ENCODE peak calls at places on chromosomes 2 and 18, in nine cellular contexts. G is cardiac muscle cell; V is hepatocyte; E is testis; H is cardiac fibroblast; I is uterus; N is AG04450; Y is CD8-positive, alpha-beta T cell; B is AG10803. K is an unnamed sample.

GRCh38 chr2:62485780-62486765 is 19.9 kb downstream of the TMEM17 start:
- DNase-seq in G (no peak), V (no peak), E (no peak), H (peak), I (no peak), N (no peak), Y (no peak), B (no peak), K (no peak)

GRCh38 chr18:3194947-3195612 is 24.7 kb downstream of the MYOM1 start:
- DNase-seq in G (no peak), V (no peak), E (no peak), H (no peak), I (no peak), N (no peak), Y (no peak), B (no peak), K (no peak)

GRCh38 chr2:235468978-235469694 is 24.7 kb upstream of the AGAP1 start:
- DNase-seq in G (no peak), V (peak), E (no peak), H (peak), I (peak), N (peak), Y (no peak), B (peak), K (peak)

GRCh38 chr2:173681891-173682655 is 283.1 kb downstream of the SP3 start:
- DNase-seq in G (no peak), V (no peak), E (no peak), H (no peak), I (no peak), N (no peak), Y (no peak), B (no peak), K (no peak)

GRCh38 chr2:26034597-26035067 is 748 bp downstream of the RAB10 start:
- DNase-seq in G (peak), V (no peak), E (no peak), H (no peak), I (no peak), N (no peak), Y (no peak), B (no peak), K (no peak)

GRCh38 chr2:182444806-182445205 is 18.0 kb upstream of the PDE1A start:
- DNase-seq in G (no peak), V (no peak), E (no peak), H (peak), I (no peak), N (no peak), Y (no peak), B (no peak), K (no peak)

GRCh38 chr2:33230877-33231276 is 245.6 kb upstream of the RASGRP3 start:
- DNase-seq in G (no peak), V (no peak), E (no peak), H (peak), I (no peak), N (no peak), Y (no peak), B (no peak), K (no peak)

GRCh38 chr2:29130295-29130694 is 15.1 kb downstream of the CLIP4 start:
- DNase-seq in G (peak), V (peak), E (no peak), H (peak), I (no peak), N (no peak), Y (no peak), B (peak), K (peak)

GRCh38 chr18:32366586-32367538 is 103.8 kb downstream of the GAREM1 start:
- DNase-seq in G (no peak), V (no peak), E (no peak), H (peak), I (no peak), N (no peak), Y (no peak), B (peak), K (no peak)

GRCh38 chr2:141062443-141062842 is 1068.4 kb downstream of the LRP1B start:
- DNase-seq in G (peak), V (no peak), E (no peak), H (no peak), I (no peak), N (no peak), Y (no peak), B (no peak), K (no peak)

GRCh38 chr2:67600946-67601345 is 203.8 kb downstream of the ETAA1 start:
- DNase-seq in G (no peak), V (no peak), E (no peak), H (peak), I (no peak), N (no peak), Y (no peak), B (peak), K (peak)

GRCh38 chr2:238650536-238650935 is 197.3 kb upstream of the TWIST2 start:
- DNase-seq in G (no peak), V (no peak), E (no peak), H (no peak), I (no peak), N (no peak), Y (no peak), B (no peak), K (no peak)

GRCh38 chr2:178874529-178875240 is 67.5 kb upstream of the TTN start:
- DNase-seq in G (no peak), V (no peak), E (no peak), H (peak), I (no peak), N (no peak), Y (no peak), B (no peak), K (no peak)

GRCh38 chr18:44149706-44150105 is 531.0 kb upstream of the SETBP1 start:
- DNase-seq in G (no peak), V (peak), E (no peak), H (peak), I (no peak), N (peak), Y (no peak), B (peak), K (peak)

GRCh38 chr18:61589053-61589723 is 256.0 kb downstream of the CDH20 start:
- DNase-seq in G (no peak), V (no peak), E (no peak), H (no peak), I (peak), N (no peak), Y (no peak), B (no peak), K (peak)

GRCh38 chr2:200054681-200055468 is 99.5 kb downstream of the MAIP1 start:
- DNase-seq in G (no peak), V (no peak), E (no peak), H (no peak), I (no peak), N (no peak), Y (no peak), B (no peak), K (no peak)

GRCh38 chr2:9538000-9538507 is 17.6 kb downstream of the ADAM17 start:
- DNase-seq in G (no peak), V (no peak), E (no peak), H (peak), I (no peak), N (no peak), Y (no peak), B (peak), K (peak)
- H3K4me3 ChIP-seq in G (no peak), V (no peak), E (no peak), H (no peak), I (no peak), N (no peak), Y (no peak), B (no peak), K (no peak)

GRCh38 chr2:176136375-176137248 is 7.1 kb downstream of the HOXD8 start:
- DNase-seq in G (peak), V (peak), E (peak), H (no peak), I (peak), N (no peak), Y (no peak), B (peak), K (no peak)

GRCh38 chr2:176133366-176133765 is 3.9 kb downstream of the HOXD8 start:
- DNase-seq in G (no peak), V (no peak), E (no peak), H (no peak), I (peak), N (no peak), Y (no peak), B (no peak), K (no peak)

GRCh38 chr2:176137249-176137573 is 7.7 kb downstream of the HOXD8 start:
- DNase-seq in G (no peak), V (no peak), E (no peak), H (no peak), I (no peak), N (no peak), Y (no peak), B (no peak), K (no peak)

GRCh38 chr2:176134045-176134444 is 4.5 kb downstream of the HOXD8 start:
- DNase-seq in G (no peak), V (no peak), E (no peak), H (no peak), I (no peak), N (no peak), Y (no peak), B (no peak), K (no peak)

GRCh38 chr2:176134978-176135575 is 5.6 kb downstream of the HOXD8 start:
- DNase-seq in G (no peak), V (no peak), E (no peak), H (peak), I (peak), N (no peak), Y (no peak), B (peak), K (no peak)
- TF ChIP-seq CTCF in G (no peak), V (no peak), E (no peak), H (no peak), I (no peak), N (no peak), Y (no peak), B (peak), K (no peak)

GRCh38 chr2:229270551-229271410 is at the start of gene PID1:
- DNase-seq in G (peak), V (peak), E (peak), H (peak), I (peak), N (no peak), Y (no peak), B (peak), K (no peak)
- H3K4me3 ChIP-seq in G (peak), V (peak), E (peak), H (peak), I (peak), N (peak), Y (no peak), B (peak), K (peak)

GRCh38 chr2:218276986-218277755 is 6.9 kb downstream of the PNKD start:
- DNase-seq in G (no peak), V (no peak), E (no peak), H (no peak), I (no peak), N (no peak), Y (no peak), B (no peak), K (no peak)
- TF ChIP-seq CTCF in G (peak), V (no peak), E (no peak), H (peak), I (no peak), N (no peak), Y (no peak), B (no peak), K (peak)

GRCh38 chr18:75244914-75245313 is 34.3 kb downstream of the TSHZ1 start:
- DNase-seq in G (no peak), V (no peak), E (no peak), H (no peak), I (no peak), N (no peak), Y (no peak), B (no peak), K (no peak)

GRCh38 chr18:75241705-75242104 is 31.1 kb downstream of the TSHZ1 start:
- DNase-seq in G (no peak), V (no peak), E (no peak), H (no peak), I (no peak), N (no peak), Y (no peak), B (no peak), K (no peak)

GRCh38 chr18:75247041-75247551 is 36.5 kb downstream of the TSHZ1 start:
- DNase-seq in G (no peak), V (no peak), E (no peak), H (peak), I (no peak), N (no peak), Y (no peak), B (peak), K (peak)

GRCh38 chr18:75247601-75248421 is 37.2 kb downstream of the TSHZ1 start:
- DNase-seq in G (no peak), V (no peak), E (no peak), H (peak), I (no peak), N (no peak), Y (no peak), B (peak), K (peak)

DNA sequence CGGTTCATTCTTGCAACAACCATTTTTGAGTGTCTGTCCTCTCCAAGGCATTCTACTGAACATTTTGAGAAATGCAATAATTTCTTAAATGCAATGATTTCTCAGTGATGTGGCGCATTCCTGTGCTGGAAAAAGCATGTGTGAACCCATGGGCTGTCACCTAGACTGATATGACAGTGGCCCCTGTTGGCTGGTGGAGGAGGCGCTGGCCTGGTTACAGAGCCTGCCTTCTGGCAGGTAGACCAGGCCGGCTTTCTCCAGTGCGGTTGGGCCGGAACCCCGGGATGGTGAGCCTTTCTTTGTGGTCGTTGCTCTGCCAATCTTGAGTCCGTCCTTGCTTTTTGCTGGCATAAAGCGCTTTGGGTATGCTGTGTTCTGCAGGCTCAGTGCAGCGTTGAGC is 33.7 kb downstream of the TSHZ1 start:
- DNase-seq in G (peak), V (peak), E (no peak), H (no peak), I (no peak), N (no peak), Y (no peak), B (no peak), K (no peak)
- H3K4me3 ChIP-seq in G (no peak), V (no peak), E (no peak), H (no peak), I (no peak), N (no peak), Y (no peak), B (no peak), K (no peak)

DNA sequence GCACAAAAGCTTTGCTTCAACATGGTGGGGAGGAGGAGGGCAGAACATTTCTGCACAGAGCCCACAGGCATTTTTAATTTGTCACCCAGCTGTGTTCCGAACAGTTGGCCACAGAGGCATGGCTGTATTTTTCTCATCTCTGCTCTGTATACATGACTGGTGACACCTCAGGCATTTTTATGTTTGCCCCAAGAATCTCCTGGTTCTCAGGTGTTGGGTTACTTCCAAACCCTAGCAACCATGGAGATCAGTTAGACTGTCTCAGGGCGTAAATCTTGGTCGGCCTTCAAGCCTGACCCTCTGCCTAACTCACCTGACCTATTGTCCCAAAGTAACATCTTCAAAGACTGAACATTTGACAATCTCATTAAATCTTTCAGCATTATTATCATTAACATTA is 100.0 kb downstream of the ABCA12 start:
- DNase-seq in G (no peak), V (no peak), E (no peak), H (no peak), I (no peak), N (no peak), Y (no peak), B (no peak), K (no peak)
- TF ChIP-seq CTCF in G (no peak), V (no peak), E (no peak), H (no peak), I (no peak), N (no peak), Y (no peak), B (no peak), K (no peak)

GRCh38 chr2:116180072-116180471 is 1634.4 kb upstream of the DDX18 start:
- DNase-seq in G (no peak), V (no peak), E (no peak), H (no peak), I (no peak), N (no peak), Y (no peak), B (no peak), K (no peak)
- H3K4me3 ChIP-seq in G (no peak), V (no peak), E (no peak), H (no peak), I (no peak), N (no peak), Y (no peak), B (no peak), K (no peak)

DNA sequence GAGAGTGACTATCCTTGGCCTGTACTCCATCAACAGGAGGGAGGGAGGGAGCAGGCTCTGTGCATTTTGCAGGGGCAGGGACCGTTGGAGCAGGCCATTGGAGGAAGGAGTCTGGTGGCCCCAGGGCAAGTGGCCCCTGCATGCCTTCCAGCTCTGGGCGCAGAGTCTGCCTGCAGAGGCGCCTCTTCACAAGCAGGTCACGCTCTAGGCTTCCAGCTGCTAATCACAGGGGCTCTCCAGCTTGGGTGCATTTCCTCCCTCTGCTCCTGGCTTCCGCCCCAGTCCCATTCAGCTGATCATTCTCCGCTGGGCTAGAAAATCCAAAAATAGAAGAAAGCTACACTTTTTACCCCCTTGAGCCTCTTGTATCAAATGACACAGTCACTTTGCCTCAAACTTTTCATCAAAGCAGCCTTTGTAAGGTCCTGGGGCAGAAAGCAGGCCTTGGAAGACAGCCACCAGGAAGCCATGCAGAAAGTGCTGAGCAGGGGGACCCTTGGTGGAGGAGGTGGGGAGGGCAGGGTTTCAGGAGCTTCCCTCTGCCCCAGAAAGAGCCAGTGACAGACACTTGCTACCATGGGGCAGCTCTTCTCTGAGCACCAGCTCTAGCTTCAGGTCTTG is 11.3 kb downstream of the TMEM247 start:
- DNase-seq in G (peak), V (no peak), E (peak), H (no peak), I (peak), N (no peak), Y (no peak), B (peak), K (no peak)
- TF ChIP-seq CTCF in G (peak), V (no peak), E (no peak), H (no peak), I (no peak), N (no peak), Y (no peak), B (peak), K (no peak)

DNA sequence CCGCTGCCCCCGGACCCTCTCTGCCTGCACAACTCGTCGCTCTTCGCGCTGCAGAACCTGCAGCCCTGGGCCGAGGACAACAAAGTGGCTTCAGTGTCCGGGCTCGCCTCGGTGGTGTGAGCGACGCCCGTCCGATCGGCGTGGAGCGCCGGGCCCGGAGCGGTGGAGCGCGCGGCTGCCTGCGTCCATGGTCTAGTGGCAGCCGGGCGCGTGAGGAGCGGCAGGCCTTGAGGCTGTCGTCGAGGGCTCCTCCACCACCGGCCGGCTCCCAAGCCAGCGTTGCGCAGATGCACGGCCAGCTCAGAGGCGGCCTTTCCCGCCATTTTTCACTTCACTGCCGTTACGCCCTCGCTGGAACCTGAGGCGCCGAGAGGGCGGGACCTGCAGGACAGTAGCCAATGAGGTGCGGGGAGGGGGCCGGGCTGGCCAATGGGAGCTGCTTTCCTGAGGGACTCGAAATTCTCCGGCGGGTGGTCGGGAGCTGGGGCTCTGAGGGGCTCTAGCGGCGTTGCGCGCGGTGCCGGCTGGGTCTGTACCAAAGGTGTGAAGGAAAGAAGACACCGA is 1.9 kb downstream of the TLX2 start:
- DNase-seq in G (peak), V (peak), E (peak), H (peak), I (no peak), N (no peak), Y (peak), B (peak), K (no peak)
- H3K4me3 ChIP-seq in G (peak), V (no peak), E (peak), H (no peak), I (no peak), N (peak), Y (peak), B (no peak), K (no peak)